ENCODE peak calls at places on chromosomes 2 and 18, in four cellular contexts. U, B, I and C are unnamed samples.

GRCh38 chr2:138615257-138615656 is 113.7 kb downstream of the SPOPL start:
- DNase-seq in B (peak; percentile 77), I (peak; percentile 13), U (no peak), C (peak; percentile 2)

GRCh38 chr2:140851258-140851657 is 1279.6 kb downstream of the LRP1B start:
- DNase-seq in B (no peak), I (no peak), U (no peak), C (no peak)

GRCh38 chr2:210302326-210302725 is 12.6 kb downstream of the MYL1 start:
- DNase-seq in I (no peak), U (no peak), B (peak; percentile 80), C (no peak)

GRCh38 chr2:63840081-63840784 is 1.5 kb upstream of the UGP2 start:
- DNase-seq in B (no peak), I (no peak), U (peak; percentile 39), C (no peak)

GRCh38 chr2:85259101-85259590 is 68.6 kb downstream of the TGOLN2 start:
- DNase-seq in U (no peak), I (peak; percentile 38), B (peak; percentile 72), C (peak; percentile 72)

GRCh38 chr18:55500316-55501086 is 87.5 kb downstream of the TCF4 start:
- DNase-seq in B (peak; percentile 97), I (no peak), U (no peak), C (peak; percentile 90)

GRCh38 chr2:27832396-27832795 is 57.8 kb downstream of the RBKS start:
- DNase-seq in I (no peak), U (no peak), B (peak; percentile 95), C (peak; percentile 84)

GRCh38 chr2:46601328-46601963 is 122.1 kb downstream of the TMEM247 start:
- DNase-seq in U (no peak), B (no peak), I (no peak), C (peak; percentile 11)

GRCh38 chr2:120319686-120320317 is 26.1 kb upstream of the INHBB start:
- DNase-seq in B (no peak), I (no peak), U (no peak), C (no peak)

GRCh38 chr18:35713545-35713944 is 132.0 kb downstream of the GALNT1 start:
- DNase-seq in I (no peak), U (no peak), B (peak; percentile 70), C (peak; percentile 87)

GRCh38 chr2:188647671-188648070 is 326.5 kb upstream of the COL3A1 start:
- DNase-seq in B (peak; percentile 66), I (no peak), U (no peak), C (no peak)

GRCh38 chr18:52312321-52312720 is 27.7 kb upstream of the DCC start:
- DNase-seq in I (no peak), U (no peak), B (peak; percentile 74), C (no peak)

GRCh38 chr2:106869512-106870276 is 16.3 kb downstream of the ST6GAL2 start:
- DNase-seq in B (no peak), U (no peak), I (no peak), C (no peak)

GRCh38 chr18:28350821-28351220 is 173.9 kb upstream of the CDH2 start:
- DNase-seq in B (no peak), U (no peak), I (no peak), C (no peak)

GRCh38 chr2:50674876-50675275 is 357.1 kb downstream of the NRXN1 start:
- DNase-seq in I (no peak), B (no peak), U (no peak), C (no peak)

GRCh38 chr2:216677439-216678097 is 17.8 kb downstream of the IGFBP5 start:
- DNase-seq in B (no peak), I (no peak), U (no peak), C (no peak)

GRCh38 chr2:52072949-52073348 is 1041.0 kb upstream of the NRXN1 start:
- DNase-seq in I (no peak), U (no peak), B (no peak), C (no peak)

GRCh38 chr2:37819228-37819627 is 105.9 kb upstream of the RMDN2 start:
- DNase-seq in I (peak; percentile 79), U (no peak), B (peak; percentile 92), C (peak; percentile 97)

GRCh38 chr18:37385846-37386435 is 179.7 kb downstream of the CELF4 start:
- DNase-seq in U (no peak), I (no peak), B (no peak), C (peak; percentile 35)

GRCh38 chr2:58633576-58634365 is 392.6 kb upstream of the FANCL start:
- DNase-seq in I (no peak), U (no peak), B (peak; percentile 66), C (peak; percentile 3)

GRCh38 chr2:124343827-124344498 is 318.9 kb downstream of the CNTNAP5 start:
- DNase-seq in U (no peak), I (no peak), B (no peak), C (no peak)

GRCh38 chr2:179454443-179455218 is 190.0 kb upstream of the SESTD1 start:
- DNase-seq in U (no peak), B (peak; percentile 96), I (peak; percentile 87), C (peak; percentile 88)

GRCh38 chr2:182360012-182360662 is 66.7 kb downstream of the PDE1A start:
- DNase-seq in I (peak; percentile 34), U (peak; percentile 52), B (peak; percentile 62), C (peak; percentile 50)

GRCh38 chr2:209472871-209473270 is 49.0 kb downstream of the MAP2 start:
- DNase-seq in U (no peak), I (no peak), B (peak; percentile 32), C (peak; percentile 48)

GRCh38 chr2:193476171-193476800 is 1281.6 kb upstream of the TMEFF2 start:
- DNase-seq in B (no peak), I (no peak), U (no peak), C (no peak)

GRCh38 chr2:2254206-2254605 is 76.9 kb downstream of the MYT1L start:
- DNase-seq in U (no peak), B (no peak), I (no peak), C (no peak)

GRCh38 chr2:169982929-169983328 is 155.7 kb downstream of the UBR3 start:
- DNase-seq in U (no peak), I (no peak), B (no peak), C (no peak)
- H3K4me3 ChIP-seq in U (no peak overlapping the region), I (no peak overlapping the region), B (no peak overlapping the region), C (no peak overlapping the region)

DNA sequence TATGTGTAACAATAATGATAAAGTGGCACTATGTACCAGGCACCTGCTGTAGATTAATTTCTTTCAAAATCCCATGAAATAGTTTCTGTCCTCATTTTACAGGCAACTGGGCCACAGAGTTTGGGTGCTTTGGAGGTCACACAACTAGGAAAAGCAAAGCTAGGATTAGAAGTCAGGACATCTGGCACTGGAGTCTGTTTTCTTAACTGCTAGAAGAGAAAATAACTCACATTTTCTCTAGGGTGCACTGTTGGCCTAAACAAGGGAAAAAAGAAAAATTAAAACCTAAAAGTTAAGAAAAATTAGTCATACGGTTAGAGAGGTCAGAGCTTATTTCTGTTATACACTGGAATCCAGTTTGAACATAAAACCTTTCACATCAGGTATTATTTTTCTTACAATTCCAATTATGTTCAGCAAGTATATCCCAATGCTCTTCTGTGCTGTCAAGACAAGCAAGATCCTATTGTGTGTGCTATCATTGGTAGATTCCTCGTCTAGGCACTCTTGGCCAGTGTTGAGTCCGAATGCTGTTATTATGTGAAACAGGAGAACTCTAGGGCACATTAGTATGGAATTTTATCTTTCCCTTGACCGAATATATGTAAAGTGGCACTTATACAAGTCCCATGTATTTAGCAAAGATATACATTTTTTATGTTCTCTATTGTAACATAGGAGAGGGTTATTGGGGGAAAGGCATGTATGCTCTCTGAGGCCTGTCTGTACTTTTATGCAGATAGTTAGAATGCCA is 1.5 kb upstream of the OSGEPL1 start:
- DNase-seq in B (no peak), U (no peak), I (no peak), C (peak; percentile 29)
- H3K4me3 ChIP-seq in B (no peak overlapping the region), U (no peak overlapping the region), I (no peak overlapping the region), C (no peak overlapping the region)

GRCh38 chr2:43676322-43677050 is at the start of gene C1GALT1C1L:
- DNase-seq in U (peak; percentile 49), B (peak; percentile 68), I (no peak), C (peak; percentile 49)
- H3K4me3 ChIP-seq in U (peak within 1 kb of the TSS; percentile 31), B (peak within 1 kb of the TSS; percentile 47), I (peak within 1 kb of the TSS; percentile 60), C (peak within 1 kb of the TSS; percentile 67)

GRCh38 chr18:8707946-8708345 is 2.6 kb downstream of the MTCL1 start:
- DNase-seq in U (no peak), B (no peak), I (no peak), C (no peak)
- H3K4me3 ChIP-seq in U (no peak overlapping the region), B (peak overlapping the region; percentile 84), I (peak overlapping the region; percentile 82), C (peak overlapping the region; percentile 67)

GRCh38 chr2:142865924-142866323 is 11.5 kb upstream of the KYNU start:
- DNase-seq in B (no peak), U (no peak), I (no peak), C (no peak)
- H3K4me3 ChIP-seq in B (no peak overlapping the region), U (no peak overlapping the region), I (no peak overlapping the region), C (no peak overlapping the region)

GRCh38 chr2:44086639-44087036 is 82.0 kb upstream of the PPM1B start:
- DNase-seq in U (no peak), I (no peak), B (no peak), C (no peak)
- H3K4me3 ChIP-seq in U (no peak overlapping the region), I (no peak overlapping the region), B (peak overlapping the region; percentile 58), C (peak overlapping the region; percentile 58)

GRCh38 chr2:169301596-169302330 is 60.6 kb downstream of the LRP2 start:
- DNase-seq in I (no peak), B (no peak), U (no peak), C (no peak)
- H3K4me3 ChIP-seq in I (no peak overlapping the region), B (no peak overlapping the region), U (no peak overlapping the region), C (no peak overlapping the region)

GRCh38 chr2:168035458-168035857 is 211.9 kb downstream of the STK39 start:
- DNase-seq in U (no peak), B (no peak), I (no peak), C (no peak)

GRCh38 chr2:168044579-168044978 is 202.8 kb downstream of the STK39 start:
- DNase-seq in U (no peak), I (no peak), B (no peak), C (no peak)

GRCh38 chr2:168034586-168034985 is 212.8 kb downstream of the STK39 start:
- DNase-seq in B (no peak), I (no peak), U (no peak), C (no peak)

GRCh38 chr2:168037772-168038171 is 209.6 kb downstream of the STK39 start:
- DNase-seq in I (no peak), B (peak; percentile 8), U (no peak), C (no peak)

GRCh38 chr2:168039885-168040284 is 207.5 kb downstream of the STK39 start:
- DNase-seq in B (no peak), U (no peak), I (no peak), C (no peak)
- H3K4me3 ChIP-seq in B (no peak overlapping the region), U (no peak overlapping the region), I (no peak overlapping the region), C (no peak overlapping the region)